ENCODE peak calls at places on chromosomes 2 and 18, in nine cellular contexts. E is CD8-positive, alpha-beta memory T cell; A is fibroblast of pulmonary artery; N is spleen; X is HL-60; L is CD4-positive, CD25-positive, alpha-beta regulatory T cell; R is lung; P is A549; C is right lobe of liver. B is an unnamed sample.

GRCh38 chr2:144152817-144153271 is 367.1 kb downstream of the ZEB2 start:
- DNase-seq in E (no peak), A (peak), N (no peak), X (peak), L (no peak), R (no peak), P (no peak), C (no peak), B (no peak)

GRCh38 chr2:157685572-157685971 is 56.9 kb upstream of the ACVR1C start:
- DNase-seq in E (no peak), A (no peak), N (no peak), X (no peak), L (no peak), R (no peak), P (no peak), C (no peak), B (no peak)

GRCh38 chr18:21134895-21135294 is 23.3 kb upstream of the ROCK1 start:
- DNase-seq in E (no peak), A (peak), N (no peak), X (peak), L (peak), R (no peak), P (peak), C (no peak), B (no peak)

GRCh38 chr2:104412384-104412783 is 441.5 kb upstream of the POU3F3 start:
- DNase-seq in E (no peak), A (no peak), N (no peak), X (peak), L (no peak), R (peak), P (peak), C (peak), B (peak)

GRCh38 chr2:160022162-160022561 is 40.3 kb downstream of the PLA2R1 start:
- DNase-seq in E (no peak), A (no peak), N (no peak), X (no peak), L (no peak), R (no peak), P (no peak), C (no peak), B (no peak)

GRCh38 chr2:11520092-11520693 is 13.7 kb upstream of the GREB1 start:
- DNase-seq in E (no peak), A (no peak), N (no peak), X (no peak), L (no peak), R (no peak), P (peak), C (no peak), B (no peak)

GRCh38 chr2:123816203-123816602 is 208.9 kb upstream of the CNTNAP5 start:
- DNase-seq in E (no peak), A (no peak), N (no peak), X (no peak), L (no peak), R (no peak), P (no peak), C (no peak), B (no peak)

GRCh38 chr2:78029392-78029995 is 507.3 kb upstream of the LRRTM4 start:
- DNase-seq in E (no peak), A (no peak), N (no peak), X (no peak), L (no peak), R (no peak), P (peak), C (no peak), B (no peak)

GRCh38 chr2:12675352-12675795 is 41.4 kb upstream of the TRIB2 start:
- DNase-seq in E (no peak), A (peak), N (no peak), X (no peak), L (no peak), R (no peak), P (no peak), C (no peak), B (no peak)

GRCh38 chr2:198913394-198914152 is 544.2 kb downstream of the SATB2 start:
- DNase-seq in E (no peak), A (no peak), N (no peak), X (peak), L (no peak), R (no peak), P (no peak), C (no peak), B (no peak)

GRCh38 chr2:32591669-32592463 is 36.0 kb upstream of the TTC27 start:
- DNase-seq in E (no peak), A (peak), N (no peak), X (peak), L (peak), R (no peak), P (no peak), C (no peak), B (no peak)

GRCh38 chr18:59220784-59221765 is 1.1 kb downstream of the GRP start:
- DNase-seq in E (no peak), A (no peak), N (no peak), X (no peak), L (no peak), R (no peak), P (no peak), C (no peak), B (no peak)

GRCh38 chr2:235545369-235546150 is 51.7 kb downstream of the AGAP1 start:
- DNase-seq in E (no peak), A (no peak), N (peak), X (no peak), L (no peak), R (no peak), P (no peak), C (no peak), B (no peak)

GRCh38 chr18:35747894-35748472 is 166.4 kb downstream of the GALNT1 start:
- DNase-seq in E (no peak), A (no peak), N (no peak), X (no peak), L (no peak), R (no peak), P (no peak), C (no peak), B (no peak)

GRCh38 chr2:38943784-38944183 is 54.1 kb downstream of the ARHGEF33 start:
- DNase-seq in E (no peak), A (no peak), N (no peak), X (no peak), L (no peak), R (no peak), P (no peak), C (no peak), B (no peak)

GRCh38 chr2:49108436-49108835 is 45.9 kb downstream of the FSHR start:
- DNase-seq in E (no peak), A (no peak), N (no peak), X (no peak), L (no peak), R (no peak), P (no peak), C (no peak), B (no peak)

DNA sequence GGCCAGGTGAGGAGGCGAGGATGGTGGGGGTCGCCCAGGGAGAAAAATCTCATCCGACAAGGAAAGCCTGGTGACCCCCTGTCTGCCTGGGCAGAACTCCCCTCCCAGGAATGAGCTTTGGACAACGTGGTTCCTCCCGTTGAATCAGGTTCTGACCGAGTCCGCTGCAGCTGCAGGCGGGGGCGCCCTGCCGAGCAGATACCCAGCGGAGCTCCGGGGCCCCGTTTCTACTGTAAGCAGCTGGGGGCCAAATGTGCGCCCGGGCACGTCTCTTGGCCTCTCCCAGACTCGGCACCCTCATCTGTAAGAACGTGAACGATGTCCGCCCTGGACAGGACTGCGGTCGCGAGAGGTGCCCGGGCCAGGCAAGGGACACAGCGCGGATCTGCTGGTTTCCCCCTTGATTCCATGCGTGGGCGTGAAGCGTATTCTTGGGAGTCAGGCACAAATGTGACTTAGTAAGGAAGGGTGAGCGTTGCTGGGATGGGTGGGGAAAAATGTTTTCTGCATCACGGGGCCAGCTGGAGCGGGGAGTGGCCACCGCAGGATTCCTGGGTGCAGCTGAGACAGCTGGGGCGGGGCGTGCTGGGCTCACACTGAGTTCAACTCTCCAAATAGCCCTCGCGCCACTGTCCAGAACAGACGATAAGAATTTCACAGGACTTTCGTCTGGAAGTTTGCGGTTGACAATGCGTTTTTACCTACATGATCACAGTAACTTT is 20.2 kb upstream of the TUBB6 start:
- DNase-seq in E (no peak), A (peak), N (peak), X (no peak), L (no peak), R (peak), P (peak), C (no peak), B (no peak)
- H3K4me3 ChIP-seq in E (no peak), A (peak), N (peak), X (no peak), L (no peak), R (no peak), P (peak), C (peak), B (peak)

GRCh38 chr2:97714950-97715652 is 1.7 kb downstream of the ZAP70 start:
- DNase-seq in E (no peak), A (no peak), N (peak), X (no peak), L (no peak), R (no peak), P (no peak), C (peak), B (no peak)

GRCh38 chr2:97711394-97711711 is 2.0 kb upstream of the ZAP70 start:
- DNase-seq in E (no peak), A (no peak), N (no peak), X (no peak), L (no peak), R (no peak), P (no peak), C (no peak), B (no peak)

GRCh38 chr2:97714084-97714949 is 941 bp downstream of the ZAP70 start:
- DNase-seq in E (peak), A (no peak), N (peak), X (no peak), L (no peak), R (no peak), P (no peak), C (no peak), B (no peak)

GRCh38 chr2:97713296-97714083 is at the start of gene ZAP70:
- DNase-seq in E (peak), A (no peak), N (peak), X (no peak), L (peak), R (no peak), P (no peak), C (peak), B (no peak)

GRCh38 chr2:97712693-97713295 is 582 bp upstream of the ZAP70 start:
- DNase-seq in E (peak), A (no peak), N (peak), X (no peak), L (no peak), R (no peak), P (no peak), C (peak), B (no peak)
- H3K4me3 ChIP-seq in E (peak), A (no peak), N (no peak), X (no peak), L (peak), R (no peak), P (no peak), C (no peak), B (no peak)

DNA sequence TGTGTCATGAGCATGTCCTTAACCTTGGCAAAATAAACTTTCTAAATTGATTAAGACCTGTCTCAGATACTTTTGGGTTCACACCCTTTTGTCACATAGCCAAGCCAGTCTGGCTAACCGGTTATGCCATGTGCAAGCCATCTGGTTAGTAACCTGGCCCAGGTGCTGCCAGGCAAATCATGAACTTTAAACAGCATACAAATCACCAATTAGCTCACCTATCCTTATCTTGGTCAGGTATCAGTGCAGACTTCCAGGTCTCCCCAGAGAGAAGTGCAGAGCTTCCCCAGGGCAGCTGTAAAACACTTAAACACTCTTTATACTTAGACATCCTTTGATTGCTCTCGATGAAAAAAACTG is 14.9 kb upstream of the MC5R start:
- DNase-seq in E (no peak), A (no peak), N (no peak), X (no peak), L (no peak), R (no peak), P (no peak), C (no peak), B (no peak)
- H3K4me3 ChIP-seq in E (no peak), A (no peak), N (no peak), X (no peak), L (no peak), R (no peak), P (no peak), C (no peak), B (no peak)

DNA sequence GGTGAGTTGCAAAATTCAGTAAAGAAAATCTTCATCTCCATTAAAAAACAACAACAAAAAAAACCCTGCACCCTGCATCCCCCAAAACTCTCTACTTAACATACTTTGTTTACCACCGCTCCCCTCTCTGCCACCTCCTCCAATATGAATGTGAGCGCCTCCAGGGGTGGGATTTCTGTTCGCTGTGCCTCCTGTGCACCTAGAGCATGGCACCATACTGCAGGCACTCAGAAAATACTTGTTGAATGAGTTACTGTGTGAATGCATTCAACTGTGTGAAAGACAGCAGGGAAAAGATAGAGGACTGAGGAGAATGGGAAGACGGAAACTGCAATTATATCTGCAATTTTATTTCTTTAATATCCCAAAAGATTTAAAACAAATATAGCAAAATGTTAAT is 4.5 kb downstream of the CEBPZ start:
- DNase-seq in E (no peak), A (no peak), N (no peak), X (no peak), L (no peak), R (no peak), P (no peak), C (no peak), B (no peak)
- H3K4me3 ChIP-seq in E (no peak), A (no peak), N (no peak), X (no peak), L (no peak), R (no peak), P (no peak), C (no peak), B (no peak)

GRCh38 chr2:84496386-84496785 is 19.9 kb upstream of the DNAH6 start:
- DNase-seq in E (no peak), A (no peak), N (no peak), X (no peak), L (no peak), R (no peak), P (no peak), C (no peak), B (no peak)

GRCh38 chr2:84493494-84493893 is 22.8 kb upstream of the DNAH6 start:
- DNase-seq in E (no peak), A (peak), N (no peak), X (no peak), L (no peak), R (no peak), P (peak), C (no peak), B (peak)

GRCh38 chr2:84492571-84492970 is 23.7 kb upstream of the DNAH6 start:
- DNase-seq in E (no peak), A (no peak), N (no peak), X (no peak), L (no peak), R (no peak), P (no peak), C (no peak), B (no peak)

GRCh38 chr2:84495539-84496146 is 20.7 kb upstream of the DNAH6 start:
- DNase-seq in E (peak), A (peak), N (no peak), X (peak), L (peak), R (peak), P (peak), C (no peak), B (peak)

DNA sequence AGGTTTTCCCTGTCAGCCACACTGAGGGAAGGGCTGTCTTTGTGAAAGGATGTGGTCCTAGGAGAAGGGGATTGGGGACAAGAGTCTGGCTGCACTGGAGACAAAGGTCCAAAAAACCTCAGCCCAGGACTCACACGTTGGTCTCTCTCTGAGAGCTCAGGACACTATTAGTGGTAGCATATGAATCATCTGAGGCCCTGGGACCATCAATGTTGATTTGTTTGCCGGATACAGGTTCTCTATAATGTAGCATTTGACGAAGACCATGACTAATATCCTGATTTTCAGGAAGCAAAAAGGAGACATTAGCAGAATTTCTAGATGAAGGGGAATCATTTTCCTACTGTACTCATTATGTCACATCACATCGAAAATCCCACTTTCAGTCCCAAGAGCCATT is 22.2 kb upstream of the DNAH6 start:
- DNase-seq in E (no peak), A (peak), N (no peak), X (no peak), L (no peak), R (no peak), P (peak), C (no peak), B (no peak)
- H3K4me3 ChIP-seq in E (no peak), A (no peak), N (no peak), X (no peak), L (no peak), R (no peak), P (no peak), C (no peak), B (no peak)

GRCh38 chr18:3233433-3234168 is 13.8 kb upstream of the MYOM1 start:
- DNase-seq in E (no peak), A (no peak), N (no peak), X (no peak), L (no peak), R (no peak), P (no peak), C (no peak), B (no peak)

GRCh38 chr18:3235846-3236245 is 11.8 kb upstream of the MYL12A start:
- DNase-seq in E (no peak), A (no peak), N (no peak), X (no peak), L (no peak), R (no peak), P (no peak), C (no peak), B (no peak)

GRCh38 chr18:3234457-3234856 is 13.1 kb upstream of the MYL12A start:
- DNase-seq in E (no peak), A (no peak), N (no peak), X (no peak), L (no peak), R (no peak), P (no peak), C (no peak), B (no peak)

GRCh38 chr18:3238742-3239141 is 8.9 kb upstream of the MYL12A start:
- DNase-seq in E (no peak), A (no peak), N (no peak), X (no peak), L (no peak), R (no peak), P (no peak), C (no peak), B (no peak)

DNA sequence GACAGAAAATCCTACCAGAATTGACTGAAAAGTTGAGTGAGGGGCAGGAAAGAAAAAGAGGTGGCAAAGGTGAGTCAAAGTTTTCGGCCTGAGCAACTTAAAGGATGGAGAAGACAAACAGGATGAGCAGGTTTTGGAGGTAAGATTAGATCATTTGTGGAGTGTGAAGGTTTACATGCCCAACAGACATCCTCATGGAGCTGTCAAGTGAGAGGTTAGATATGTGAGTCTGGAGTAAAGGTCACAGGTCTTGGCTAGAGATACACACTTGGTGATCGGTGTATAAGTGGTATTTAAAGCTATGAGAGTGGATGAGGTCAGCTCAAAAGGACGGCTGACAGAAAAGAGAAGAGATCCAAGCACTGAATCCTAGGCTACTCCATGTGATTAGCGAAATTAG is 11.1 kb upstream of the MYL12A start:
- DNase-seq in E (no peak), A (no peak), N (no peak), X (no peak), L (no peak), R (no peak), P (no peak), C (no peak), B (no peak)
- H3K4me3 ChIP-seq in E (no peak), A (no peak), N (no peak), X (no peak), L (no peak), R (no peak), P (no peak), C (no peak), B (no peak)

GRCh38 chr2:9941196-9941995 is 10.1 kb upstream of the GRHL1 start:
- DNase-seq in E (no peak), A (peak), N (no peak), X (no peak), L (no peak), R (no peak), P (no peak), C (no peak), B (peak)
- H3K4me3 ChIP-seq in E (no peak), A (no peak), N (no peak), X (no peak), L (no peak), R (no peak), P (no peak), C (no peak), B (no peak)

DNA sequence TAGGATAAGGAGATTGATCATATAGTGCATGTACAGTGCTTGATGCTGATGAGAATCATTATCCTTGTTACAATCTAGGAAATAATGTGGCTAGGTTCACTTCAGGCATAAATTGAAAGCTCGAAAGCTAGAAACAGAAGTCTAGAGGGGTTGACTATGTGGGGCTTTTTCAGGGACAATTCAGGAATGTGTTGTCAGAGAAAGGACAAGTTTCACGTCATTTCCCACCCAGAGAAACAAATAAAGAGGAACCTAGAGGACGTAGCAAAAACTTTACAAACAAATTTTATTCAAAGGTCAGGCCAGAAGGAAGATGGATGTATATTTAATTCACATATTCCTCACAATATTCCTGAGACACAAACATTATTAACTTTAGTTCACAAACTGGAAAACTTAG is 7.6 kb downstream of the CYRIA start:
- DNase-seq in E (no peak), A (no peak), N (no peak), X (no peak), L (no peak), R (no peak), P (no peak), C (no peak), B (no peak)
- H3K4me3 ChIP-seq in E (no peak), A (no peak), N (no peak), X (no peak), L (no peak), R (no peak), P (no peak), C (no peak), B (no peak)

GRCh38 chr2:178068823-178069454 is 3.6 kb downstream of the PDE11A start:
- DNase-seq in E (no peak), A (no peak), N (no peak), X (no peak), L (no peak), R (no peak), P (no peak), C (no peak), B (no peak)
- H3K4me3 ChIP-seq in E (no peak), A (no peak), N (no peak), X (no peak), L (no peak), R (no peak), P (no peak), C (no peak), B (no peak)